ENCODE peak calls at places on chromosomes 12 and 14, in four cellular contexts. P is left ventricle myocardium inferior, O is colonic mucosa, T is activated B cell treated with CpG ODN at 0.5 μM for 24 hours. D is an unnamed sample.

GRCh38 chr12:122060069-122060468 is 18.5 kb upstream of the MLXIP start:
- DNase-seq in P (peak; percentile 29), O (peak; percentile 29), T (no peak), D (no peak)

GRCh38 chr12:10220398-10221077 is 7.9 kb downstream of the GABARAPL1 start:
- DNase-seq in P (peak; percentile 75), O (peak; percentile 26), T (no peak), D (peak; percentile 48)

GRCh38 chr14:54776361-54777001 is 126.1 kb downstream of the GCH1 start:
- DNase-seq in P (peak; percentile 70), O (no peak), T (peak; percentile 58), D (no peak)

GRCh38 chr12:57638096-57638495 is 5.1 kb upstream of the B4GALNT1 start:
- DNase-seq in P (no peak), O (no peak), T (no peak), D (no peak)

GRCh38 chr12:113874999-113875561 is 91.0 kb downstream of the RBM19 start:
- DNase-seq in P (no peak), O (no peak), T (no peak), D (no peak)

GRCh38 chr12:26701604-26702215 is 131.3 kb downstream of the ITPR2 start:
- DNase-seq in P (no peak), O (no peak), T (no peak), D (no peak)

GRCh38 chr12:94699796-94700195 is 49.4 kb upstream of the TMCC3 start:
- DNase-seq in P (no peak), O (no peak), T (no peak), D (no peak)

GRCh38 chr14:54108481-54109471 is 152.2 kb upstream of the BMP4 start:
- DNase-seq in P (no peak), O (no peak), T (no peak), D (no peak)

GRCh38 chr12:19095869-19096480 is 33.6 kb upstream of the PLEKHA5 start:
- DNase-seq in P (no peak), O (no peak), T (no peak), D (no peak)

GRCh38 chr14:103395245-103395644 is 10.0 kb downstream of the MARK3 start:
- DNase-seq in P (no peak), O (no peak), T (no peak), D (no peak)

GRCh38 chr12:99553461-99553860 is 94.1 kb upstream of the GARIN6 start:
- DNase-seq in P (no peak), O (no peak), T (no peak), D (no peak)

GRCh38 chr12:121461048-121461447 is 61.1 kb downstream of the RNF34 start:
- DNase-seq in P (no peak), O (no peak), T (no peak), D (no peak)

GRCh38 chr14:51398898-51399297 is 158.9 kb downstream of the TMX1 start:
- DNase-seq in P (no peak), O (no peak), T (no peak), D (no peak)

GRCh38 chr12:76551482-76551888 is 8.1 kb downstream of the OSBPL8 start:
- DNase-seq in P (no peak), O (no peak), T (no peak), D (no peak)

GRCh38 chr12:52356762-52357580 is 10.3 kb downstream of the KRT85 start:
- DNase-seq in P (no peak), O (no peak), T (no peak), D (no peak)

GRCh38 chr12:107760207-107760816 is 625 bp downstream of the PRDM4 start:
- DNase-seq in P (no peak), O (peak; percentile 56), T (no peak), D (no peak)

GRCh38 chr12:52262286-52262685 is 12.2 kb upstream of the KRT86 start:
- DNase-seq in P (no peak), O (no peak), T (no peak), D (no peak)

GRCh38 chr12:57085999-57086950 is 2.6 kb upstream of the NAB2 start:
- DNase-seq in P (peak; percentile 74), O (peak; percentile 52), T (no peak), D (no peak)

GRCh38 chr12:94640134-94640928 is 10.0 kb downstream of the TMCC3 start:
- DNase-seq in P (no peak), O (no peak), T (no peak), D (no peak)

GRCh38 chr12:6763380-6763779 is 2.8 kb upstream of the PTMS start:
- DNase-seq in P (no peak), O (no peak), T (no peak), D (no peak)

GRCh38 chr12:54020587-54020969 is 7.7 kb upstream of the HOXC6 start:
- DNase-seq in P (no peak), O (no peak), T (no peak), D (no peak)

GRCh38 chr14:35384386-35385041 is 20.0 kb downstream of the NFKBIA start:
- DNase-seq in P (peak; percentile 65), O (peak; percentile 68), T (no peak), D (no peak)

GRCh38 chr14:104427126-104427851 is 152.3 kb upstream of the C14orf180 start:
- DNase-seq in P (no peak), O (no peak), T (no peak), D (no peak)

GRCh38 chr14:41548666-41549065 is 58.0 kb upstream of the LRFN5 start:
- DNase-seq in P (no peak), O (no peak), T (no peak), D (no peak)

GRCh38 chr14:64702493-64703392 is 1.5 kb upstream of the PLEKHG3 start:
- DNase-seq in P (no peak), O (peak; percentile 89), T (no peak), D (no peak)

GRCh38 chr12:12716845-12717585 is at the start of gene CDKN1B:
- DNase-seq in P (peak; percentile 93), O (peak; percentile 94), T (peak; percentile 75), D (peak; percentile 67)

GRCh38 chr14:62645649-62646048 is 399.6 kb downstream of the KCNH5 start:
- DNase-seq in P (no peak), O (no peak), T (no peak), D (no peak)

GRCh38 chr12:48027183-48028002 is 23.1 kb upstream of the COL2A1 start:
- DNase-seq in P (no peak), O (no peak), T (no peak), D (no peak)

GRCh38 chr12:80837342-80837978 is 100.3 kb downstream of the LIN7A start:
- DNase-seq in P (no peak), O (no peak), T (no peak), D (no peak)

DNA sequence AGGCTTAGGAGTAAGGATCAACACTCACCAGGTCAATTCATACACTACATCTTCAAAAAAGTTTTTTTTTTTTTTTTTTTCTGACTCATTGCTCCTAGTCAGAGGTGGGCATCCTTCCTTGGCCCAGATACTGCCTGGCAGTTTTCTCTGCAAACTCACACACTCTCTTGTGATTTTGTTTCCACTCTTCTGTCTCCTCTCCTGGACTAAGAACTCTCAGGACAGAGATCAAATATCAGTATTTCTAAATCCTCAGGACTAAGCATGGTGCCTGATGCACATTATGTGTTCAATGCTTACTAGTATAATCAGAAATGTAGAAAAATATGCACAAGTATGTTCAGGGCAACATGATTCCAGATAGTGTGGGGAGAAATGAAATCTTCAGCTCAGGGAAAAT is 10.2 kb upstream of the PAH start:
- DNase-seq in P (no peak), O (no peak), T (no peak), D (no peak)
- TF ChIP-seq CTCF in P (no peak), O (no peak), T (no peak), D (no peak)

DNA sequence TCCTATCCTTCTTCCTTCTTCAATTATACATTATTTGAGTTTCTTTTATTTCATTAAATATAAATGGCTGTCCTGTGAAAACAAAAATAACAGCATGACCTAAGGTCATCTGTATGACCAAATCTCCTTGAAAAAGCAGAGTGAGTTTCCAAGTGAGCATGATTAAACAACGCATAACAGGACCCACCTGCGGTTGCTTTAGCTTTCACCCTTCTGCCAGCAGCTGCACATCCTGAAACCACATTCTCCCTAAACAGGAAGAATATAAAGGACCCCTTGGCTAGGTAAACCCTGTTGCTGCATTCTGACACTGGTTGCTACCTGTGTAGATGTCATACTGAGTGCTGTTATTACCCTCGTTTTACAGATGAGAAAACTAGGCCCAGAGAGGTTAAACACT is 42.8 kb upstream of the CPM start:
- DNase-seq in P (no peak), O (no peak), T (no peak), D (no peak)
- TF ChIP-seq CTCF in P (no peak), O (no peak), T (no peak), D (no peak)

DNA sequence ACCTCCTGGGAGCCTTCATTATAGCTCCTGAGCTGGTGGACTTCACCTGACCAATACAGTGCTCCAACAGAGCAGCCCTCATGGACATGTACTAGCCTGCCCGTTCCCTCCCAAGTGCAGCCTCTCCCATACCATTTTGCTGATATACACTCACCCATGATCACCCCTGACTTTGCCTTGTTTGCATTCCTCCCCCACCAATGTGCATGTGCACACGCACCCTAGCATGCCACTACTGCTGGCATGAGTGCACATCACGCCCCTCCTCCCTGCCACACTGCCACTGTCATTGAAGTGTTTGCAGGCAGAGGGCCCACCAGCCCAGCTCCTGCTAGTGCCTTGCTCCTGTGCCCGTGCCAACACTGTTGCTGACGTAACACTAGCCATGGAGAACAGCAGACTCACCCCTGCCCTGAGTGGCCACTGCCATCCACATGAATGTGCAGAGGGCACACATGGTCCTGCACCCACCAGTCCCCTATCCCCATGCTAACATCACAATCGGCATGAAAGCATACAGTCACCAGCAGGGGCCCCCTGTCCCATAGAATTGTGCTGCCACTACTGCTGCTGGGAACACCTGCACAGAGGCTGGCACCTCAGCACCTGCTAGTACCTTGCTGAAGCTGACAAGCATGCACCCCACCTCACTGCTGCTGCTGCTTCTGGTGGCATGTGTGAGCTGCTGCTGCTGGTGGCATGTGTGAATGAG is 110.3 kb downstream of the SINHCAF start:
- DNase-seq in P (peak; percentile 71), O (no peak), T (no peak), D (no peak)
- TF ChIP-seq CTCF in P (peak; percentile 43), O (no peak), T (no peak), D (no peak)

DNA sequence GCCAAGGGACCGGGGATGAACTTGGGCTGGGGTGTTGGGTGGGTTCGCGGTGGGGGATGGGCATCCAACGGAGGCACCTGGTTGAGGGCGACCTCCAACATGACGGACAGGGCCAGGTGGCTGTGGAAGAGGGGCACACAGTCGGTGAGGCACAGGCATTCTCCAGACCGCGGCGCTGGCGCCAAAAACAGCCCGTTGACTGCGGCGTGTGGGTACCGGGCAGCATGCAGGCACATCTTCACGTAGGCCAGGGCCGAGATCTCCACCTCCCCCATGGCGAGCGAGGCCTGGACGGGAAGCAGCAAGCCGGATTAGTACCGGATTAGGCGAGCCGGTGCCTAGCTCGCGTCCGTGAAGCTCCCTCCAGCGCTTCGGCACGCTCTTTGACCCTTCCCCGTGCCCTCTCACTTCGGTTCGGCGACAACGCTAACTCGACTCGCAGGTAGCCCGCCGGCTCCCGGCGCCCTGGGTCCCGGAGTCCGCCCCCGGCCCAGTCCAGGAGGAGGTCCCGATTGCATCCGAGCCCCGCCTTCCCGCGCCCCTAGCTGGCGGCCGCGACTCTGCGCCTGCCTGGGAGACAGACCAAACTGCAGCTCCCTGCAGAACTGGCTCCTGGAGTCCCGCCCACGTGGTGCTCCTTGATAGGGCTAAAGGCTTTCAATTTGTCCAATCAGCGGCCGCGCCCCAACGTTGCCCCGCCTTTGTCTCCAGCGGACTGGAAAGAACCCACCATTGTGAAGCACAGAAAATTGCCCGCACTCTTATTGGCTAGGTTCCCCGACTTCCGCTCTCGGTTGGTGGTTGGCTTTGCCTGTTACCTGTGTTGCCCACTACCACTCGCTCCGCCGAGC is at the start of gene EMC9:
- DNase-seq in P (peak; percentile 100), O (peak; percentile 100), T (peak; percentile 92), D (peak; percentile 93)
- TF ChIP-seq CTCF in P (peak; percentile 80), O (peak; percentile 48), T (no peak), D (no peak)

D was measured in D721Med.